ENCODE peak calls at places on chromosomes 4 and X, in six cellular contexts. G is head of caudate nucleus, L is thyroid gland, X is glomerular endothelial cell, W is astrocyte of the cerebellum, Q is iPS DF 6.9. U is an unnamed sample.

GRCh38 chr4:30714408-30715031 is 5.6 kb upstream of the PCDH7 start:
- DNase-seq in L (peak; percentile 59), X (no peak), G (no peak), W (no peak), Q (no peak), U (no peak)

GRCh38 chr4:175622887-175623286 is 189.2 kb downstream of the GPM6A start:
- DNase-seq in L (no peak), G (no peak), W (no peak), Q (no peak), X (no peak), U (no peak)

GRCh38 chr4:80897537-80898303 is 132.8 kb upstream of the BMP3 start:
- DNase-seq in Q (no peak), W (no peak), G (no peak), X (no peak), L (no peak), U (no peak)

GRCh38 chr4:4424499-4425115 is 37.7 kb downstream of the NSG1 start:
- DNase-seq in L (no peak), G (no peak), W (no peak), X (no peak), Q (no peak), U (no peak)

GRCh38 chr4:13762126-13762525 is 134.6 kb upstream of the BOD1L1 start:
- DNase-seq in L (no peak), G (no peak), X (no peak), W (no peak), Q (no peak), U (no peak)

GRCh38 chr4:140052050-140052449 is 101.9 kb downstream of the MAML3 start:
- DNase-seq in L (peak; percentile 64), X (no peak), G (peak; percentile 59), W (no peak), Q (no peak), U (no peak)

GRCh38 chr4:112516076-112516385 is at the start of gene NEUROG2:
- DNase-seq in X (no peak), L (no peak), Q (no peak), G (no peak), W (no peak), U (no peak)

GRCh38 chr4:112517067-112517588 is 1.1 kb upstream of the NEUROG2 start:
- DNase-seq in G (no peak), X (no peak), L (no peak), Q (no peak), W (no peak), U (no peak)

GRCh38 chr4:1012031-1012739 is 759 bp downstream of the FGFRL1 start:
- DNase-seq in L (peak; percentile 80), G (no peak), Q (no peak), W (peak; percentile 33), X (no peak), U (no peak)

GRCh38 chrX:143455045-143455444 is 62.2 kb downstream of the SPANXN3 start:
- DNase-seq in Q (no peak), X (no peak), G (no peak), L (no peak), W (no peak), U (no peak)

GRCh38 chrX:15056044-15056443 is 182.8 kb downstream of the MOSPD2 start:
- DNase-seq in G (no peak), W (no peak), L (no peak), X (no peak), Q (no peak), U (no peak)

GRCh38 chr4:155208258-155209054 is at the start of gene NPY2R:
- DNase-seq in Q (no peak), X (no peak), L (peak; percentile 8), G (no peak), W (no peak), U (no peak)

GRCh38 chrX:100994352-100995281 is 25.1 kb downstream of the ARL13A start:
- DNase-seq in W (no peak), G (no peak), L (no peak), X (no peak), Q (no peak), U (no peak)

GRCh38 chrX:148620023-148620422 is 119.6 kb downstream of the AFF2 start:
- DNase-seq in Q (no peak), W (no peak), L (no peak), G (no peak), X (no peak), U (no peak)

GRCh38 chr4:55032788-55033187 is 92.6 kb downstream of the KDR start:
- DNase-seq in G (no peak), W (no peak), Q (no peak), L (no peak), X (no peak), U (no peak)

GRCh38 chr4:34636623-34637022 is 1607.7 kb downstream of the ARAP2 start:
- DNase-seq in Q (no peak), W (no peak), L (no peak), G (no peak), X (no peak), U (no peak)

GRCh38 chrX:26442340-26442739 is 226.4 kb downstream of the MAGEB5 start:
- DNase-seq in X (peak; percentile 20), L (no peak), G (no peak), Q (no peak), W (no peak), U (no peak)

GRCh38 chr4:185508162-185508561 is 27.1 kb downstream of the PDLIM3 start:
- DNase-seq in L (no peak), W (no peak), Q (no peak), G (no peak), X (no peak), U (no peak)

GRCh38 chr4:156991161-156991560 is 19.6 kb upstream of the PDGFC start:
- DNase-seq in G (no peak), Q (no peak), X (no peak), W (no peak), L (no peak), U (no peak)

GRCh38 chr4:112113786-112114185 is 31.5 kb upstream of the FAM241A start:
- DNase-seq in W (no peak), G (no peak), X (no peak), L (no peak), Q (no peak), U (no peak)

U was measured in SK-N-MC.